ENCODE peak calls at places on chromosome 13, in eight cellular contexts. N is brain microvascular endothelial cell; S is AG09319; T is stimulated activated CD4-positive, alpha-beta T cell treated with anti-CD3 and anti-CD28 coated beads, TNF-alpha, amount 100 ng/mL, for 48 hours; Q is activated CD4-positive, alpha-beta T cell treated with anti-CD3 and anti-CD28 coated beads for 48 hours; A is DMS153; C is activated CD8-positive, alpha-beta memory T cell treated with anti-CD3 and anti-CD28 coated beads for 1 hour; O is nephron progenitor cell. B is an unnamed sample.

GRCh38 chr13:93227906-93228801 is 1.5 kb downstream of the GPC6 start:
- DNase-seq in A (peak), Q (no peak), N (peak), C (no peak), T (no peak), S (no peak), O (peak), B (peak)

GRCh38 chr13:110107568-110108347 is 199.2 kb downstream of the COL4A1 start:
- DNase-seq in S (no peak), O (no peak), N (no peak), A (no peak), Q (no peak), C (no peak), T (no peak), B (no peak)

GRCh38 chr13:111388851-111389500 is 68.5 kb downstream of the TEX29 start:
- DNase-seq in Q (peak), T (peak), O (no peak), C (no peak), A (no peak), S (no peak), N (no peak), B (no peak)

GRCh38 chr13:27924529-27925141 is 4.8 kb downstream of the PDX1 start:
- DNase-seq in T (no peak), N (no peak), A (no peak), O (peak), C (no peak), S (no peak), Q (no peak), B (no peak)

GRCh38 chr13:88590574-88590973 is 919.4 kb downstream of the SLITRK5 start:
- DNase-seq in S (no peak), Q (no peak), T (no peak), O (no peak), A (no peak), N (no peak), C (no peak), B (no peak)

GRCh38 chr13:40061466-40062450 is 406.3 kb downstream of the COG6 start:
- DNase-seq in Q (no peak), N (no peak), A (peak), O (no peak), T (no peak), C (no peak), S (no peak), B (no peak)

GRCh38 chr13:31540316-31540715 is 199.0 kb upstream of the RXFP2 start:
- DNase-seq in N (no peak), S (no peak), T (no peak), O (no peak), C (no peak), A (no peak), Q (no peak), B (no peak)

GRCh38 chr13:114053026-114053425 is 79.2 kb upstream of the C13orf46 start:
- DNase-seq in C (no peak), T (no peak), N (peak), S (no peak), Q (no peak), O (no peak), A (no peak), B (no peak)

GRCh38 chr13:39034085-39034484 is 3.8 kb downstream of the PROSER1 start:
- DNase-seq in N (no peak), T (no peak), Q (no peak), S (no peak), O (no peak), A (no peak), C (no peak), B (no peak)

GRCh38 chr13:46983881-46984280 is 87.0 kb upstream of the HTR2A start:
- DNase-seq in T (no peak), N (peak), C (no peak), Q (no peak), O (no peak), A (no peak), S (no peak), B (no peak)

GRCh38 chr13:26476111-26476743 is 81.3 kb upstream of the WASF3 start:
- DNase-seq in O (peak), T (no peak), Q (peak), A (no peak), S (no peak), C (no peak), N (peak), B (no peak)

GRCh38 chr13:25687622-25688225 is 315.9 kb downstream of the ATP8A2 start:
- DNase-seq in A (peak), C (no peak), N (peak), S (no peak), Q (no peak), O (no peak), T (no peak), B (no peak)

GRCh38 chr13:42832341-42833153 is 51.2 kb downstream of the FAM216B start:
- DNase-seq in S (peak), N (peak), A (no peak), Q (no peak), C (no peak), T (no peak), O (no peak), B (no peak)

GRCh38 chr13:52848455-52849190 is at the start of gene PCDH8:
- DNase-seq in S (no peak), T (no peak), O (peak), C (no peak), A (peak), Q (peak), N (no peak), B (no peak)

GRCh38 chr13:113882716-113883115 is 18.8 kb upstream of the GAS6 start:
- DNase-seq in C (no peak), N (no peak), S (no peak), A (no peak), Q (no peak), O (no peak), T (no peak), B (no peak)

GRCh38 chr13:28358673-28359072 is 136.3 kb downstream of the FLT1 start:
- DNase-seq in O (no peak), C (no peak), Q (no peak), T (no peak), A (no peak), N (no peak), S (no peak), B (no peak)

GRCh38 chr13:41827507-41828213 is 133.2 kb downstream of the VWA8 start:
- DNase-seq in C (no peak), T (no peak), Q (no peak), N (peak), S (peak), O (no peak), A (no peak), B (no peak)

GRCh38 chr13:42038661-42039456 is 9.6 kb upstream of the DGKH start:
- DNase-seq in T (no peak), C (no peak), Q (no peak), N (no peak), S (no peak), A (no peak), O (no peak), B (no peak)